ENCODE peak calls at places on chromosome 2, in eight cellular contexts. N is HFFc6, U is HEK293T, Y is epithelial cell of proximal tubule, K is skeletal muscle cell, O is NCI-H1436 treated with DMSO at 0.1 percent for 48 hours, R is memory B cell, S is OCI-M1. W is an unnamed sample.

GRCh38 chr2:46376586-46377286 is 79.5 kb downstream of the EPAS1 start:
- DNase-seq in N (no peak), U (no peak), Y (no peak), K (no peak), O (no peak), R (no peak), S (no peak), W (no peak)

GRCh38 chr2:8573234-8573941 is 108.5 kb upstream of the ID2 start:
- DNase-seq in N (no peak), U (no peak), Y (no peak), K (no peak), O (no peak), R (no peak), S (no peak), W (no peak)

GRCh38 chr2:165056585-165056984 is 101.3 kb upstream of the SLC38A11 start:
- DNase-seq in N (no peak), U (no peak), Y (no peak), K (no peak), O (no peak), R (no peak), S (no peak), W (no peak)

GRCh38 chr2:201414099-201415023 is 36.9 kb downstream of the TRAK2 start:
- DNase-seq in N (peak; percentile 37), U (no peak), Y (no peak), K (no peak), O (no peak), R (no peak), S (no peak), W (peak; percentile 68)

GRCh38 chr2:37630298-37630697 is 41.1 kb downstream of the CDC42EP3 start:
- DNase-seq in N (no peak), U (no peak), Y (no peak), K (no peak), O (no peak), R (no peak), S (no peak), W (no peak)

GRCh38 chr2:16680294-16680693 is 14.7 kb upstream of the CYRIA start:
- DNase-seq in N (no peak), U (no peak), Y (no peak), K (no peak), O (no peak), R (no peak), S (no peak), W (no peak)

GRCh38 chr2:231521443-231521842 is 8.8 kb downstream of the NMUR1 start:
- DNase-seq in N (no peak), U (no peak), Y (no peak), K (no peak), O (no peak), R (no peak), S (no peak), W (peak; percentile 39)

GRCh38 chr2:14348247-14348646 is 284.3 kb upstream of the LRATD1 start:
- DNase-seq in N (no peak), U (no peak), Y (no peak), K (no peak), O (no peak), R (no peak), S (peak; percentile 15), W (no peak)

GRCh38 chr2:12725238-12726187 is 8.8 kb downstream of the TRIB2 start:
- DNase-seq in N (no peak), U (no peak), Y (no peak), K (no peak), O (no peak), R (no peak), S (peak; percentile 9), W (no peak)

GRCh38 chr2:28366496-28367282 is 26.0 kb upstream of the FOSL2 start:
- DNase-seq in N (no peak), U (no peak), Y (no peak), K (no peak), O (no peak), R (no peak), S (peak; percentile 97), W (peak; percentile 97)

GRCh38 chr2:71547616-71548285 is 94.4 kb downstream of the DYSF start:
- DNase-seq in N (no peak), U (no peak), Y (no peak), K (no peak), O (no peak), R (no peak), S (no peak), W (no peak)

W was measured in KBM-7.